ENCODE peak calls at places on chromosomes 12 and 14, in five cellular contexts. S is HCT116, T is stomach, K is lower leg skin, M is uterus. U is an unnamed sample.

GRCh38 chr14:31787377-31787776 is 226.2 kb downstream of the NUBPL start:
- DNase-seq in T (no peak), M (no peak), K (no peak), S (peak), U (no peak)

GRCh38 chr12:89826468-89826867 is 117.8 kb upstream of the ATP2B1 start:
- DNase-seq in K (no peak), T (no peak), S (no peak), M (no peak), U (no peak)

GRCh38 chr12:89085421-89085820 is 266.9 kb downstream of the DUSP6 start:
- DNase-seq in T (no peak), S (no peak), M (no peak), K (no peak), U (no peak)

GRCh38 chr14:37124617-37125016 is 47.8 kb downstream of the SLC25A21 start:
- DNase-seq in K (no peak), M (no peak), S (no peak), T (no peak), U (no peak)

GRCh38 chr12:31362759-31363415 is 36.9 kb upstream of the SINHCAF start:
- DNase-seq in S (no peak), T (peak), K (no peak), M (no peak), U (no peak)

GRCh38 chr12:100733817-100734593 is 60.6 kb upstream of the ANO4 start:
- DNase-seq in S (peak), M (no peak), K (no peak), T (no peak), U (no peak)

GRCh38 chr14:89455412-89455811 is 38.4 kb upstream of the FOXN3 start:
- DNase-seq in K (no peak), T (peak), M (no peak), S (no peak), U (no peak)

GRCh38 chr12:71567562-71567961 is 96.1 kb downstream of the ZFC3H1 start:
- DNase-seq in T (no peak), S (no peak), K (no peak), M (no peak), U (no peak)

GRCh38 chr12:123139926-123140674 is 10.8 kb downstream of the PITPNM2 start:
- DNase-seq in M (peak), S (no peak), T (no peak), K (no peak), U (no peak)
- TF ChIP-seq POLR2A in M (no peak), S (no peak), T (no peak), K (no peak), U (no peak)

GRCh38 chr14:94670692-94671285 is 58.6 kb downstream of the SERPINA3 start:
- DNase-seq in S (no peak), M (no peak), T (no peak), K (no peak), U (no peak)
- TF ChIP-seq POLR2A in S (no peak), M (no peak), T (no peak), K (no peak), U (no peak)

DNA sequence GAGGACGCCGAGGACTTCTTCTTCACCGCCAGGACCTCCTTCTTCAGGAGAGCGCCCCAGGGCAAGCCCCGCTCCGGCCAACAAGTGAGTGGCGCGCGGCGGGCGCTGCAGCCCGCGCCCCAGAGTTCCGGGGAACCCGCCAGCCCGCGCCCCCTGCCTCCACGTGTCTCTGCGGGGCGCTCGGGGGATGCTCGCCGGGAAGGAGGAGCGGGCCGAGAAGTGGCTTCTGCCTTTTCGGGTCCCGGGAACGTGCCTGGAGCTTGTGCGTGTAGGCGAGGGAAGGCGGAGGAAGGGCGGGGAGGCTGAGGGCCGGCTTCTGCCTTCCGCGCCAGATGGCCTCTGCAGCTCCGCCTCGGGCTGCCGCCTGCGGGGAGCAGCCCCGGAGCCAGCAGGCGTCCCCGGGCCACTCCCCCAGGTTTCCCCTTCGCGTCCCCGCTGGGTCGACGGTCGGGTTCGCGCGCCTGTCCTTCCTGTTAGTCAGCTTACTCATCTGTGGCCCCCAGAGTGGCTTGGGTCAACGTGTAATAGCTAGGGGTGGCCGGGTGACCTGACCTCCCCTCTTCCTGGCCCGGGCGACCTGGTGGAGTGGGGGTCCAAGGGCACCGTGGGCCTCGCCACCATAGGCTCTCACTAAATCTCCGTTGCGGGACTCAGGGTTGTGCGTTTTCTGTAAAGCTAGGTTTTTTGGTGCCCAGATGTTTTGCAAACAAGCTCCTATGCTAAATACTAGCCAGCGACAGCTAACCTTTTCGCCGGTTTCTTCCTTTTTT is 550 bp downstream of the RASSF3 start:
- DNase-seq in S (no peak), T (peak), M (peak), K (peak), U (peak)
- TF ChIP-seq POLR2A in S (no peak), T (no peak), M (no peak), K (no peak), U (peak)

GRCh38 chr12:93572712-93573551 is 457 bp downstream of the SOCS2 start:
- DNase-seq in M (peak), T (no peak), S (no peak), K (no peak), U (peak)

GRCh38 chr12:93569656-93570551 is 2.6 kb upstream of the SOCS2 start:
- DNase-seq in K (peak), S (peak), T (peak), M (peak), U (peak)

GRCh38 chr12:93571854-93572711 is at the start of gene SOCS2:
- DNase-seq in S (no peak), T (peak), K (peak), M (peak), U (peak)

GRCh38 chr12:93570552-93571359 is 1.7 kb upstream of the SOCS2 start:
- DNase-seq in K (peak), T (peak), S (peak), M (peak), U (peak)

GRCh38 chr12:93571360-93571853 is 1.1 kb upstream of the SOCS2 start:
- DNase-seq in M (peak), K (peak), S (peak), T (peak), U (peak)
- TF ChIP-seq POLR2A in M (peak), K (no peak), S (no peak), T (no peak), U (peak)

GRCh38 chr14:73785834-73786631 is 65.6 kb upstream of the PTGR2 start:
- DNase-seq in M (peak), T (peak), K (peak), S (peak), U (no peak)
- TF ChIP-seq POLR2A in M (peak), T (no peak), K (no peak), S (no peak), U (peak)

GRCh38 chr12:130714091-130714590 is 2.0 kb downstream of the RIMBP2 start:
- DNase-seq in S (no peak), T (peak), K (no peak), M (peak), U (no peak)
- TF ChIP-seq POLR2A in S (no peak), T (no peak), K (no peak), M (no peak), U (no peak)

DNA sequence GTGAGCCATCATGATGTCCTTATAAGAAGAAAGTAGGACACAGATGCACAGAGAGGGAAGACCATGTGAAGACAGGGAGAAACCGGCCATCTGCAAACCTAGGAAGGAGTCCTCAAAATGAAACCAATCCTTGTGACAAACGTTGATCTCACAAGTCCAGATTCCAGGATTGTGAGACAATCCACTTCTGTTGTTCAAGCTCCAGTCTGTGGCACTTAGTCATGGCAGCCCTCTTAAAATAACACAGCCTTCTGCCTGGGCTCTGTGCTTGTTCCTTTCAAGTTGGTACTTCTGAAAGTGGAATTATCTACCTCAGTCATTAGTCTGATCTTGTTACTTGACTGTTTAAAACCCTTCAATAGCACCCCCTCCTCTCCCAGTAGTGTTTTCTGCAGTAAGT is 111.1 kb upstream of the HIF1A start:
- DNase-seq in M (no peak), S (no peak), T (no peak), K (peak), U (no peak)
- TF ChIP-seq POLR2A in M (no peak), S (no peak), T (no peak), K (no peak), U (no peak)

DNA sequence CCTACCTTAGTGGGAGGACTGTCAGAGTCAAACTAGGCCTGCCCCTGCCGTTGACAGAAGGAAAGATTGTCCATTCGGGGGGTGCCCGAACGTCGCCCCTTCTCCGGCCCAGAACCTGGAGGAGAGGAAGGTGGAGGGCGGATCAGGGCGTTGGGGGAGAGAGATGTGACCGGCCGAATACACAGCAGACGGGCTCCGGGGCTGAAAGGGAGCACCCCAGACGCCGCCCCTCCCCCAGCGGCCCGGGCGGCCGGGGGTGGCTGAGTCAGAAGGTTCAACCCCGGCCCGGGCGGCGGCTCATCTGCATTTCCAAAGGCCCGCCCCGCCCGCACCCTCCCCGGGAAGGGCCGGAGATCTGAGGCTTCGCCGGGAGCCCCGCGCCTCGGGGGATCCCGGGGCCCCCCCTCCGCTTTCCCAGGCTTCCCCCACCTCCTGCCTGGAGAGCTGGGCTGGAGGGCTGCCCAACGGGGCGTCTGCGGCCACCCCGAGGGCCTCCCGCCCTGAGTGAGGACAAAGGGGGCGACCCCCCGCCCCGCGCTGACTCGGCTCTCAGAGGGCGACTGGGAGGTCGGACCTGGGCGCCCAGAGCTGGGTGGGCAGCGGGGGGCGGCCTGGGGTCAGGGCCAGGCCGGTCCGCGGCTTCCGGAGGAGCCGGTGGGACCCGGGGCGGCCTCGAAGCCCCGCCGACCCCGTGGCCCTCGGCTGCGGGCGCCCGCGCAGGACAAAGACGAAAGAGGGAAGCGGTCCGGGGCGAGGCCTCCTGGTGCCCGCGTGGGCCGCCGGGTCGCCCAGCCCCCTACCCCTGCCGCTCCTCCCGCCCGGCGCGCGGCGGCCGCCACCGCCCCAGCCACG is 3.7 kb upstream of the SETD1B start:
- DNase-seq in M (peak), K (peak), S (peak), T (peak), U (peak)
- TF ChIP-seq POLR2A in M (peak), K (no peak), S (no peak), T (no peak), U (no peak)

GRCh38 chr14:70005281-70005805 is 126.1 kb downstream of the SMOC1 start:
- DNase-seq in M (no peak), S (no peak), K (no peak), T (peak), U (no peak)
- TF ChIP-seq POLR2A in M (no peak), S (no peak), K (no peak), T (no peak), U (no peak)